ENCODE peak calls at places on chromosomes 11 and 22, in five cellular contexts. One of them, this sample, is unnamed.

GRCh38 chr11:74002832-74003231 is 6.1 kb downstream of the UCP3 start:
- DNase-seq in HepG2: no peak
- DNase-seq in K562: no peak
- DNase-seq in GM12878: no peak
- DNase-seq in H1: no peak
- DNase-seq in this sample: no peak

GRCh38 chr11:31445621-31446020 is 63.8 kb downstream of the IMMP1L start:
- DNase-seq in HepG2: no peak
- DNase-seq in K562: no peak
- DNase-seq in GM12878: no peak
- DNase-seq in H1: no peak
- DNase-seq in this sample: no peak

GRCh38 chr11:128481135-128481534 is 106.2 kb downstream of the ETS1 start:
- DNase-seq in HepG2: no peak
- DNase-seq in K562: no peak
- DNase-seq in GM12878: no peak
- DNase-seq in H1: no peak
- DNase-seq in this sample: no peak

GRCh38 chr11:126890561-126890960 is 110.0 kb downstream of the KIRREL3 start:
- DNase-seq in HepG2: no peak
- DNase-seq in K562: peak; percentile 1
- DNase-seq in GM12878: no peak
- DNase-seq in H1: peak; percentile 9
- DNase-seq in this sample: no peak

GRCh38 chr22:39233736-39234120 is 11.1 kb downstream of the PDGFB start:
- DNase-seq in HepG2: no peak
- DNase-seq in K562: no peak
- DNase-seq in GM12878: no peak
- DNase-seq in H1: no peak
- DNase-seq in this sample: no peak

GRCh38 chr22:28044546-28045173 is 125.6 kb upstream of the PITPNB start:
- DNase-seq in HepG2: no peak
- DNase-seq in K562: no peak
- DNase-seq in GM12878: peak; percentile 7
- DNase-seq in H1: no peak
- DNase-seq in this sample: no peak

GRCh38 chr22:46079861-46080821 is 70.2 kb upstream of the PPARA start:
- DNase-seq in HepG2: no peak
- DNase-seq in K562: no peak
- DNase-seq in GM12878: no peak
- DNase-seq in H1: no peak
- DNase-seq in this sample: no peak

GRCh38 chr11:109680127-109680526 is 258.1 kb downstream of the C11orf87 start:
- DNase-seq in HepG2: no peak
- DNase-seq in K562: no peak
- DNase-seq in GM12878: no peak
- DNase-seq in H1: no peak
- DNase-seq in this sample: no peak

GRCh38 chr11:113176561-113176960 is 137.8 kb upstream of the TTC12 start:
- DNase-seq in HepG2: no peak
- DNase-seq in K562: no peak
- DNase-seq in GM12878: no peak
- DNase-seq in H1: no peak
- DNase-seq in this sample: no peak

GRCh38 chr11:92297551-92298237 is 73.1 kb downstream of the FAT3 start:
- DNase-seq in HepG2: no peak
- DNase-seq in K562: no peak
- DNase-seq in GM12878: no peak
- DNase-seq in H1: no peak
- DNase-seq in this sample: no peak

GRCh38 chr22:28714043-28714442 is 27.6 kb downstream of the CHEK2 start:
- DNase-seq in HepG2: no peak
- DNase-seq in K562: no peak
- DNase-seq in GM12878: no peak
- DNase-seq in H1: no peak
- DNase-seq in this sample: no peak

GRCh38 chr11:13127161-13127560 is 118.0 kb downstream of the RASSF10 start:
- DNase-seq in HepG2: no peak
- DNase-seq in K562: no peak
- DNase-seq in GM12878: no peak
- DNase-seq in H1: no peak
- DNase-seq in this sample: no peak

GRCh38 chr11:104000798-104001197 is 35.6 kb upstream of the DDI1 start:
- DNase-seq in HepG2: no peak
- DNase-seq in K562: no peak
- DNase-seq in GM12878: no peak
- DNase-seq in H1: no peak
- DNase-seq in this sample: no peak

GRCh38 chr11:9613830-9614762 is 40.6 kb downstream of the WEE1 start:
- DNase-seq in HepG2: peak; percentile 60
- DNase-seq in K562: peak; percentile 92
- DNase-seq in GM12878: peak; percentile 78
- DNase-seq in H1: no peak
- DNase-seq in this sample: peak; percentile 89

GRCh38 chr11:107651672-107652071 is 60.2 kb downstream of the SLN start:
- DNase-seq in HepG2: no peak
- DNase-seq in K562: no peak
- DNase-seq in GM12878: no peak
- DNase-seq in H1: no peak
- DNase-seq in this sample: peak; percentile 1

GRCh38 chr11:48193876-48194275 is 22.7 kb upstream of the OR4B1 start:
- DNase-seq in HepG2: no peak
- DNase-seq in K562: no peak
- DNase-seq in GM12878: no peak
- DNase-seq in H1: no peak
- DNase-seq in this sample: no peak

GRCh38 chr11:6737872-6738466 is 33.8 kb downstream of the OR2AG2 start:
- DNase-seq in HepG2: peak; percentile 41
- DNase-seq in K562: peak; percentile 80
- DNase-seq in GM12878: no peak
- DNase-seq in H1: no peak
- DNase-seq in this sample: peak; percentile 36

GRCh38 chr22:50062509-50063135 is 4.5 kb upstream of the TTLL8 start:
- DNase-seq in HepG2: no peak
- DNase-seq in K562: no peak
- DNase-seq in GM12878: no peak
- DNase-seq in H1: no peak
- DNase-seq in this sample: no peak

GRCh38 chr11:76234704-76235232 is 28.5 kb upstream of the WNT11 start:
- DNase-seq in HepG2: no peak
- DNase-seq in K562: no peak
- DNase-seq in GM12878: no peak
- DNase-seq in H1: no peak
- DNase-seq in this sample: peak; percentile 60

GRCh38 chr11:2885676-2886081 is at the start of gene CDKN1C:
- DNase-seq in HepG2: no peak
- DNase-seq in K562: peak; percentile 93
- DNase-seq in GM12878: no peak
- DNase-seq in H1: peak; percentile 53
- DNase-seq in this sample: peak; percentile 71

GRCh38 chr11:110428040-110428439 is 1.7 kb upstream of the FDX1 start:
- DNase-seq in HepG2: no peak
- DNase-seq in K562: no peak
- DNase-seq in GM12878: no peak
- DNase-seq in H1: no peak
- DNase-seq in this sample: no peak

GRCh38 chr11:46826310-46827044 is 19.6 kb downstream of the CKAP5 start:
- DNase-seq in HepG2: peak; percentile 90
- DNase-seq in K562: peak; percentile 87
- DNase-seq in GM12878: no peak
- DNase-seq in H1: no peak
- DNase-seq in this sample: peak; percentile 67

GRCh38 chr22:22248878-22249277 is 4.3 kb downstream of the VPREB1 start:
- DNase-seq in HepG2: no peak
- DNase-seq in K562: no peak
- DNase-seq in GM12878: no peak
- DNase-seq in H1: no peak
- DNase-seq in this sample: no peak

GRCh38 chr11:12117200-12117995 is 7.0 kb downstream of the MICAL2 start:
- DNase-seq in HepG2: no peak
- DNase-seq in K562: no peak
- DNase-seq in GM12878: no peak
- DNase-seq in H1: no peak
- DNase-seq in this sample: no peak

GRCh38 chr11:2186669-2187266 is 15.2 kb upstream of the TH start:
- DNase-seq in HepG2: peak; percentile 59
- DNase-seq in K562: peak; percentile 18
- DNase-seq in GM12878: no peak
- DNase-seq in H1: no peak
- DNase-seq in this sample: peak; percentile 76

GRCh38 chr11:69373251-69373635 is 79.3 kb downstream of the MYEOV start:
- DNase-seq in HepG2: no peak
- DNase-seq in K562: no peak
- DNase-seq in GM12878: no peak
- DNase-seq in H1: no peak
- DNase-seq in this sample: no peak

GRCh38 chr11:36092314-36093030 is 148.6 kb downstream of the LDLRAD3 start:
- DNase-seq in HepG2: no peak
- DNase-seq in K562: peak; percentile 57
- DNase-seq in GM12878: no peak
- DNase-seq in H1: peak; percentile 75
- DNase-seq in this sample: no peak

GRCh38 chr11:8756201-8756600 is 73.6 kb downstream of the RPL27A start:
- DNase-seq in HepG2: no peak
- DNase-seq in K562: no peak
- DNase-seq in GM12878: no peak
- DNase-seq in H1: no peak
- DNase-seq in this sample: no peak

GRCh38 chr22:20319041-20319744 is 667 bp downstream of the DGCR6L start:
- DNase-seq in HepG2: no peak
- DNase-seq in K562: peak; percentile 85
- DNase-seq in GM12878: no peak
- DNase-seq in H1: no peak
- DNase-seq in this sample: no peak

GRCh38 chr11:92751594-92751993 is 217.9 kb upstream of the MTNR1B start:
- DNase-seq in HepG2: no peak
- DNase-seq in K562: no peak
- DNase-seq in GM12878: no peak
- DNase-seq in H1: no peak
- DNase-seq in this sample: no peak

GRCh38 chr11:123381817-123382554 is 48.1 kb upstream of the GRAMD1B start:
- DNase-seq in HepG2: no peak
- DNase-seq in K562: no peak
- DNase-seq in GM12878: peak; percentile 92
- DNase-seq in H1: no peak
- DNase-seq in this sample: no peak

GRCh38 chr11:117900720-117901440 is 24.4 kb upstream of the FXYD6 start:
- DNase-seq in HepG2: no peak
- DNase-seq in K562: no peak
- DNase-seq in GM12878: no peak
- DNase-seq in H1: no peak
- DNase-seq in this sample: no peak

DNA sequence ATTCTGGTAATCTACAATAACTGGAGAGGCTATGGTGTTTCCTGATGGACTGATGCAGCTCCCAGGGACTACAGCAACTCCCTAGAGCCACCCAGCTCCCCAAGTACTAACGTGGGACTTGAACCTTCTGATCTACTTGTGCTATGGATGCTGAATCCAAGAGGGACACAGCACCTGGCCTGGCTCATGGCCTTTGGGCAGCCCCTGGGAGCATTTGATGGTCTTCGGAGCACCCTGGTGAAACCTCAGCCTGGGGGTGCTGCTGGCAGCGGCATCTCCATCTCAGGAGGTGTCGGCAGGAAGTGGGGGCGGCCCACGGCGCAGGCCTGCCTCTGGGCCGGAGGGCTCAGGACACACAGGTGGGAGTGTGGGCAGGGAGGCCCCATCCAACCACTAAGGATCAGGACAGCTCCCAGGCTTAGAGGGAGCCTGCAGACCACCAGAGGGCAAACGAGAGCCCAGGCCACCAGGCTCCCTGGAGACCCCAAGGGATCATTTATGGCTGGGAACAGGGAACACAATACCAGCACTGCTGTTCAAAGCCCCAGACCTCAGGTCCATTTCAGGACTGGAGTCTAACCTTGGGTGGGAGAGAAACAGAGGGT is 8.7 kb downstream of the EHD1 start:
- DNase-seq in HepG2: peak; percentile 42
- DNase-seq in K562: no peak
- DNase-seq in GM12878: no peak
- DNase-seq in H1: no peak
- DNase-seq in this sample: no peak
- TF ChIP-seq RFX5 in HepG2: no peak
- TF ChIP-seq RFX5 in K562: no peak
- TF ChIP-seq RFX5 in GM12878: no peak
- TF ChIP-seq RFX5 in H1: no peak
- TF ChIP-seq RFX5 in this sample: no peak

GRCh38 chr11:72326151-72326842 is 82.3 kb upstream of the PHOX2A start:
- DNase-seq in HepG2: no peak
- DNase-seq in K562: peak; percentile 72
- DNase-seq in GM12878: no peak
- DNase-seq in H1: no peak
- DNase-seq in this sample: no peak
- TF ChIP-seq KDM1A in HepG2: no peak
- TF ChIP-seq KDM1A in K562: peak; percentile 51
- TF ChIP-seq KDM1A in GM12878: no peak
- TF ChIP-seq KDM1A in H1: no peak
- TF ChIP-seq KDM1A in this sample: no peak

GRCh38 chr22:26086359-26086758 is 82.9 kb upstream of the SEZ6L start:
- DNase-seq in HepG2: no peak
- DNase-seq in K562: peak; percentile 3
- DNase-seq in GM12878: no peak
- DNase-seq in H1: no peak
- DNase-seq in this sample: no peak
- TF ChIP-seq RFX5 in HepG2: no peak
- TF ChIP-seq RFX5 in K562: no peak
- TF ChIP-seq RFX5 in GM12878: no peak
- TF ChIP-seq RFX5 in H1: no peak
- TF ChIP-seq RFX5 in this sample: no peak

DNA sequence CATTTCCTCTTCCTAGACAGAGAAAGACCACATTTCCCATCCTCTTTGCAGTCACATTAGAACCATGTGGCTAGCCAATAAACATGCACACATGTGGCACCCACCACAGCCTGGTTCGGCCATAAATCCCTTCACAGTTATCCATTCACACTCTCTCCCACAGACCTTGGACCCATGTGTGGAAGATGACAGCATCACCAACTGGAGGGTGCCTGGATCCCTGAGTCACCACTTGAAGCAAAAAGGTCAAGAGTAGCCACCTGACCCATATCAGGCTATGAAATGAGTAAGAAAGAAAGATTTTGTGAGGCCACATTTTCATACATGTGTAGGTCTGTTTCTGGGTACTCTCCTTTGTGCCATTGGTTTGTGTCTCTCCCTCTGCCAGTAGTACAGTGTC is 9.0 kb upstream of the TMEM121B start:
- DNase-seq in HepG2: no peak
- DNase-seq in K562: no peak
- DNase-seq in GM12878: no peak
- DNase-seq in H1: no peak
- DNase-seq in this sample: no peak
- TF ChIP-seq KDM1A in HepG2: no peak
- TF ChIP-seq KDM1A in K562: no peak
- TF ChIP-seq KDM1A in GM12878: no peak
- TF ChIP-seq KDM1A in H1: no peak
- TF ChIP-seq KDM1A in this sample: no peak